ENCODE peak calls at places on chromosomes 4 and X, in four cellular contexts. G is A549, Z is K562, X is GM12878. I is an unnamed sample.

GRCh38 chr4:42104521-42104920 is 47.9 kb downstream of the BEND4 start:
- DNase-seq in G (no peak), Z (no peak), X (no peak), I (peak)

GRCh38 chr4:83011779-83012630 is 1.4 kb upstream of the LIN54 start:
- DNase-seq in G (no peak), Z (no peak), X (no peak), I (peak)

GRCh38 chr4:111556141-111556781 is 589.0 kb upstream of the FAM241A start:
- DNase-seq in G (no peak), Z (no peak), X (no peak), I (peak)

GRCh38 chr4:89788243-89789072 is 48.5 kb downstream of the SNCA start:
- DNase-seq in G (no peak), Z (no peak), X (no peak), I (peak)

GRCh38 chr4:140168474-140168873 is 14.5 kb upstream of the MAML3 start:
- DNase-seq in G (no peak), Z (no peak), X (no peak), I (peak)

GRCh38 chr4:101346562-101347266 is 612 bp downstream of the PPP3CA start:
- DNase-seq in G (peak), Z (peak), X (no peak), I (peak)

GRCh38 chr4:80138556-80139538 is 58.5 kb upstream of the PRDM8 start:
- DNase-seq in G (no peak), Z (no peak), X (peak), I (peak)

GRCh38 chr4:29319663-29320340 is 1400.4 kb upstream of the PCDH7 start:
- DNase-seq in G (no peak), Z (no peak), X (no peak), I (no peak)

GRCh38 chr4:173076903-173077629 is 91.5 kb upstream of the GALNT7 start:
- DNase-seq in G (no peak), Z (no peak), X (no peak), I (peak)

GRCh38 chrX:151699746-151700145 is 4.5 kb downstream of the PRRG3 start:
- DNase-seq in G (no peak), Z (no peak), X (no peak), I (no peak)

GRCh38 chrX:40095588-40096394 is 2.0 kb downstream of the BCOR start:
- DNase-seq in G (no peak), Z (no peak), X (no peak), I (no peak)

GRCh38 chr4:148787831-148788477 is 345.7 kb upstream of the NR3C2 start:
- DNase-seq in G (no peak), Z (no peak), X (no peak), I (peak)

GRCh38 chr4:110617095-110617494 is 5.8 kb downstream of the PITX2 start:
- DNase-seq in G (no peak), Z (no peak), X (no peak), I (no peak)

GRCh38 chr4:166491635-166492034 is 618.6 kb downstream of the TLL1 start:
- DNase-seq in G (no peak), Z (no peak), X (no peak), I (no peak)

GRCh38 chr4:37976991-37977470 is 16.8 kb downstream of the PTTG2 start:
- DNase-seq in G (peak), Z (peak), X (no peak), I (peak)

GRCh38 chr4:168509786-168510185 is 12.9 kb downstream of the PALLD start:
- DNase-seq in G (no peak), Z (no peak), X (no peak), I (peak)

GRCh38 chrX:16258936-16259335 is 91.7 kb downstream of the MAGEB17 start:
- DNase-seq in G (no peak), Z (no peak), X (no peak), I (peak)

GRCh38 chr4:186260504-186261448 is 5.2 kb upstream of the F11 start:
- DNase-seq in G (no peak), Z (no peak), X (no peak), I (peak)

GRCh38 chrX:3143043-3143799 is 102.0 kb downstream of the ARSF start:
- DNase-seq in G (no peak), Z (no peak), X (no peak), I (no peak)

GRCh38 chr4:160224049-160224448 is 1121.2 kb downstream of the RAPGEF2 start:
- DNase-seq in G (no peak), Z (no peak), X (no peak), I (no peak)
- TF ChIP-seq ELK1 in G (no peak), Z (no peak), X (no peak), I (no peak)

GRCh38 chr4:87497141-87497540 is 32.0 kb downstream of the SPARCL1 start:
- DNase-seq in G (no peak), Z (peak), X (no peak), I (no peak)
- TF ChIP-seq CEBPB in G (no peak), Z (no peak), X (no peak), I (no peak)

GRCh38 chr4:14022428-14022827 is 394.9 kb upstream of the BOD1L1 start:
- DNase-seq in G (no peak), Z (no peak), X (no peak), I (peak)
- TF ChIP-seq ELK1 in G (no peak), Z (no peak), X (no peak), I (no peak)

DNA sequence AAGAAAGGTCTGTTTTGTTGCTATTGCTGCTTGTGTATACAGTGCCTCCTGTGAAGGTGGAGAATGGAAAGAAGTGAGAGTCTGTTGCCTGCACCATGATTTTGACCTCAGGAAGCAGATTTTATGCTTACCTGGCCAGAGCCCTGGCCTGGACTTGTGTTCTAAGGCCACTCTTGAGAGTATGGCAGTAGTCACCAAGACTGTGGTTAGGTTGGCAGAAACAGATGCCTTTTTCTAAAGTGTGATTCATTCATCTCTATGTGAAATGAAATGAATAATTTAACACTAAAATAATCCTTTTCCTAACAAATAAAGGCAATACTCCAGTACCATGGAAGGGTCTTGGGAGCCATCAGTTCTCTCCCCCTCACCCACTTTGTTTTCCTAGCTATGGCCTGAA is 161.8 kb downstream of the DCLK2 start:
- DNase-seq in G (no peak), Z (no peak), X (no peak), I (no peak)
- TF ChIP-seq CEBPB in G (no peak), Z (no peak), X (no peak), I (no peak)

I was measured in IMR-90.